ENCODE peak calls at places on chromosome 3, in seven cellular contexts. L is neural crest cell, G is heart right ventricle, P is Panc1, V is pons, J is T-helper 9 cell, I is sigmoid colon. K is an unnamed sample.

GRCh38 chr3:37480003-37480402 is 305.6 kb upstream of the LRRFIP2 start:
- DNase-seq in L (no peak), G (no peak), P (no peak), V (no peak), J (no peak), I (peak; percentile 66), K (no peak)

GRCh38 chr3:186099178-186099577 is 9.7 kb downstream of the ETV5 start:
- DNase-seq in L (no peak), G (peak; percentile 48), P (no peak), V (no peak), J (no peak), I (no peak), K (peak; percentile 72)

GRCh38 chr3:11300970-11301369 is 28.8 kb downstream of the ATG7 start:
- DNase-seq in L (no peak), G (no peak), P (no peak), V (no peak), J (no peak), I (no peak), K (no peak)

GRCh38 chr3:128083980-128084674 is 31.9 kb downstream of the SEC61A1 start:
- DNase-seq in L (no peak), G (no peak), P (no peak), V (no peak), J (no peak), I (no peak), K (no peak)

GRCh38 chr3:64666171-64666581 is 21.6 kb downstream of the ADAMTS9 start:
- DNase-seq in L (no peak), G (no peak), P (no peak), V (no peak), J (no peak), I (no peak), K (peak; percentile 38)

GRCh38 chr3:101848754-101849713 is at the start of gene NFKBIZ:
- DNase-seq in L (peak; percentile 79), G (peak; percentile 97), P (no peak), V (peak; percentile 84), J (peak; percentile 90), I (peak; percentile 98), K (peak; percentile 99)

GRCh38 chr3:138186216-138186615 is 885 bp upstream of the ARMC8 start:
- DNase-seq in L (no peak), G (no peak), P (no peak), V (no peak), J (no peak), I (no peak), K (no peak)

GRCh38 chr3:9233101-9233500 is 16.3 kb downstream of the SRGAP3 start:
- DNase-seq in L (no peak), G (no peak), P (no peak), V (no peak), J (no peak), I (no peak), K (no peak)

GRCh38 chr3:30548605-30549004 is 57.8 kb upstream of the TGFBR2 start:
- DNase-seq in L (peak; percentile 10), G (no peak), P (no peak), V (no peak), J (no peak), I (no peak), K (no peak)

GRCh38 chr3:108208831-108209230 is 13.4 kb downstream of the IFT57 start:
- DNase-seq in L (no peak), G (no peak), P (no peak), V (no peak), J (no peak), I (no peak), K (no peak)

GRCh38 chr3:126421573-126422119 is 26.9 kb downstream of the CFAP100 start:
- DNase-seq in L (no peak), G (no peak), P (no peak), V (no peak), J (no peak), I (peak; percentile 44), K (no peak)

GRCh38 chr3:152211655-152212054 is 57.1 kb upstream of the MBNL1 start:
- DNase-seq in L (no peak), G (no peak), P (no peak), V (no peak), J (no peak), I (no peak), K (no peak)

GRCh38 chr3:189947948-189948723 is 172.6 kb downstream of the P3H2 start:
- DNase-seq in L (no peak), G (no peak), P (peak; percentile 75), V (no peak), J (no peak), I (no peak), K (no peak)

GRCh38 chr3:111045564-111045963 is 26.1 kb upstream of the NECTIN3 start:
- DNase-seq in L (no peak), G (no peak), P (no peak), V (no peak), J (no peak), I (no peak), K (no peak)

GRCh38 chr3:25894101-25894500 is 104.2 kb downstream of the OXSM start:
- DNase-seq in L (no peak), G (no peak), P (no peak), V (no peak), J (no peak), I (no peak), K (no peak)

GRCh38 chr3:160291909-160292299 is 66.7 kb downstream of the C3orf80 start:
- DNase-seq in L (no peak), G (no peak), P (no peak), V (no peak), J (no peak), I (no peak), K (no peak)

GRCh38 chr3:105865016-105865623 is 3.7 kb downstream of the CBLB start:
- DNase-seq in L (no peak), G (no peak), P (no peak), V (no peak), J (no peak), I (no peak), K (no peak)

GRCh38 chr3:172848910-172849309 is 98.4 kb downstream of the ECT2 start:
- DNase-seq in L (no peak), G (no peak), P (no peak), V (no peak), J (no peak), I (no peak), K (no peak)